ENCODE peak calls at places on chromosomes 5 and 9, in four cellular contexts. T is endothelial cell, A is GM13976, B is NCI-H1105. Z is an unnamed sample.

GRCh38 chr5:98490348-98490747 is 283.1 kb upstream of the RGMB start:
- DNase-seq in A (no peak), T (no peak), B (no peak), Z (no peak)

GRCh38 chr5:124927735-124928134 is 181.3 kb upstream of the ZNF608 start:
- DNase-seq in T (no peak), B (no peak), A (no peak), Z (no peak)

GRCh38 chr5:107878676-107879075 is 207.9 kb upstream of the EFNA5 start:
- DNase-seq in T (no peak), A (no peak), B (no peak), Z (no peak)

GRCh38 chr9:27129221-27129620 is 20.2 kb downstream of the TEK start:
- DNase-seq in T (no peak), B (no peak), A (no peak), Z (no peak)

GRCh38 chr9:124263800-124264426 is 6.2 kb downstream of the NEK6 start:
- DNase-seq in B (no peak), A (no peak), T (no peak), Z (peak; percentile 61)

GRCh38 chr9:101376117-101376866 is 8.5 kb downstream of the BAAT start:
- DNase-seq in T (no peak), A (no peak), B (no peak), Z (no peak)

GRCh38 chr5:11504794-11505193 is 399.5 kb downstream of the CTNND2 start:
- DNase-seq in T (no peak), B (no peak), A (no peak), Z (no peak)

GRCh38 chr5:33379757-33380156 is 61.0 kb upstream of the TARS1 start:
- DNase-seq in T (peak; percentile 31), B (no peak), A (no peak), Z (peak; percentile 37)

GRCh38 chr9:134575817-134576176 is 65.8 kb upstream of the COL5A1 start:
- DNase-seq in T (no peak), B (no peak), A (no peak), Z (no peak)

GRCh38 chr5:65391591-65391990 is 90.1 kb downstream of the ADAMTS6 start:
- DNase-seq in A (no peak), B (no peak), T (no peak), Z (no peak)

GRCh38 chr9:117092582-117092981 is 322.3 kb downstream of the ASTN2 start:
- DNase-seq in A (no peak), T (no peak), B (no peak), Z (no peak)

GRCh38 chr5:142660731-142661130 is 25.2 kb downstream of the FGF1 start:
- DNase-seq in A (no peak), B (no peak), T (no peak), Z (no peak)

GRCh38 chr5:152532714-152533113 is 127.6 kb upstream of the NMUR2 start:
- DNase-seq in B (peak; percentile 26), T (peak; percentile 16), A (no peak), Z (peak; percentile 55)

GRCh38 chr5:88502179-88503064 is 233.8 kb upstream of the TMEM161B start:
- DNase-seq in B (no peak), A (peak; percentile 11), T (no peak), Z (peak; percentile 49)

GRCh38 chr5:125575561-125576504 is 829.4 kb upstream of the ZNF608 start:
- DNase-seq in A (no peak), T (no peak), B (peak; percentile 64), Z (no peak)

GRCh38 chr5:60207031-60207430 is 313.5 kb upstream of the PDE4D start:
- DNase-seq in B (no peak), T (no peak), A (peak; percentile 61), Z (peak; percentile 48)

GRCh38 chr5:53151713-53152458 is 42.3 kb upstream of the MOCS2 start:
- DNase-seq in B (no peak), A (no peak), T (no peak), Z (no peak)

GRCh38 chr5:176167800-176168199 is 70.4 kb upstream of the SIMC1 start:
- DNase-seq in T (no peak), B (no peak), A (no peak), Z (peak; percentile 26)

GRCh38 chr9:19232830-19233194 is 2.3 kb downstream of the DENND4C start:
- DNase-seq in T (no peak), A (peak; percentile 36), B (no peak), Z (peak; percentile 71)

GRCh38 chr9:87336407-87336806 is 161.3 kb upstream of the DAPK1 start:
- DNase-seq in T (no peak), B (peak; percentile 0), A (peak; percentile 30), Z (peak; percentile 60)

GRCh38 chr9:93678199-93679019 is 102.0 kb downstream of the PHF2 start:
- DNase-seq in T (peak; percentile 1), B (no peak), A (no peak), Z (no peak)

GRCh38 chr9:114504341-114505186 is 709 bp downstream of the WHRN start:
- DNase-seq in T (peak; percentile 72), A (peak; percentile 56), B (no peak), Z (no peak)

GRCh38 chr5:124103671-124104070 is 591.7 kb downstream of the CSNK1G3 start:
- DNase-seq in B (no peak), T (no peak), A (no peak), Z (no peak)

GRCh38 chr5:122882836-122883235 is 37.4 kb downstream of the SNX24 start:
- DNase-seq in A (no peak), B (no peak), T (no peak), Z (no peak)

GRCh38 chr5:3118321-3118720 is 366.8 kb upstream of the IRX2 start:
- DNase-seq in B (no peak), T (no peak), A (no peak), Z (no peak)

GRCh38 chr5:178341091-178341960 is 108.7 kb upstream of the PHYKPL start:
- DNase-seq in A (no peak), B (no peak), T (no peak), Z (no peak)

GRCh38 chr5:84603557-84604185 is 219.0 kb upstream of the EDIL3 start:
- DNase-seq in A (no peak), T (no peak), B (no peak), Z (no peak)

GRCh38 chr9:129235931-129236331 is 57.9 kb upstream of the IER5L start:
- DNase-seq in A (no peak), B (no peak), T (no peak), Z (peak; percentile 73)

GRCh38 chr9:20558609-20559016 is 63.7 kb downstream of the MLLT3 start:
- DNase-seq in B (no peak), T (no peak), A (no peak), Z (peak; percentile 65)

GRCh38 chr9:125632321-125633115 is 74.5 kb downstream of the MAPKAP1 start:
- DNase-seq in B (no peak), A (peak; percentile 60), T (no peak), Z (peak; percentile 93)